ENCODE peak calls at places on chromosomes 11 and 22, in nine cellular contexts. L, K, R, Y, A, W, S, D and P are unnamed samples.

GRCh38 chr22:22099833-22100812 is 117.5 kb upstream of the TOP3B start:
- DNase-seq in L (no peak), K (no peak), R (no peak), Y (no peak), A (no peak), W (peak), S (peak), D (no peak), P (peak)

GRCh38 chr11:43021466-43021865 is 290.3 kb upstream of the API5 start:
- DNase-seq in L (no peak), K (no peak), R (no peak), Y (no peak), A (no peak), W (no peak), S (no peak), D (no peak), P (no peak)

GRCh38 chr11:85414175-85414574 is 213.0 kb downstream of the DLG2 start:
- DNase-seq in L (no peak), K (no peak), R (no peak), Y (no peak), A (no peak), W (no peak), S (no peak), D (no peak), P (no peak)

GRCh38 chr11:69841859-69842698 is 22.9 kb upstream of the FGF3 start:
- DNase-seq in L (no peak), K (peak), R (no peak), Y (no peak), A (no peak), W (peak), S (peak), D (no peak), P (no peak)

GRCh38 chr11:66509131-66509561 is 1.3 kb upstream of the BBS1 start:
- DNase-seq in L (no peak), K (no peak), R (no peak), Y (no peak), A (no peak), W (no peak), S (no peak), D (no peak), P (no peak)

GRCh38 chr22:46942816-46943783 is 180.7 kb downstream of the TBC1D22A start:
- DNase-seq in L (peak), K (no peak), R (no peak), Y (no peak), A (no peak), W (no peak), S (no peak), D (no peak), P (no peak)

GRCh38 chr11:73538381-73538872 is 59.5 kb downstream of the FAM168A start:
- DNase-seq in L (no peak), K (no peak), R (no peak), Y (no peak), A (no peak), W (no peak), S (no peak), D (no peak), P (no peak)

GRCh38 chr11:61152816-61153592 is 8.2 kb downstream of the VPS37C start:
- DNase-seq in L (no peak), K (no peak), R (no peak), Y (no peak), A (no peak), W (peak), S (no peak), D (no peak), P (peak)

GRCh38 chr11:132817387-132817786 is 714.9 kb downstream of the OPCML start:
- DNase-seq in L (no peak), K (no peak), R (no peak), Y (no peak), A (no peak), W (no peak), S (no peak), D (no peak), P (no peak)

GRCh38 chr22:43018615-43019014 is 3.7 kb upstream of the PACSIN2 start:
- DNase-seq in L (no peak), K (no peak), R (no peak), Y (no peak), A (no peak), W (no peak), S (no peak), D (no peak), P (no peak)

GRCh38 chr11:60493454-60493853 is 876 bp downstream of the MS4A12 start:
- DNase-seq in L (no peak), K (no peak), R (no peak), Y (no peak), A (no peak), W (no peak), S (no peak), D (no peak), P (no peak)

GRCh38 chr22:50186789-50187523 is 1.2 kb downstream of the TRABD start:
- DNase-seq in L (no peak), K (no peak), R (no peak), Y (peak), A (peak), W (peak), S (no peak), D (no peak), P (no peak)

GRCh38 chr22:27139935-27140493 is 482.6 kb downstream of the MIAT start:
- DNase-seq in L (no peak), K (no peak), R (no peak), Y (peak), A (peak), W (peak), S (no peak), D (peak), P (peak)

GRCh38 chr11:84564180-84564866 is 1062.8 kb downstream of the DLG2 start:
- DNase-seq in L (no peak), K (no peak), R (peak), Y (peak), A (no peak), W (peak), S (peak), D (peak), P (peak)

GRCh38 chr22:17410576-17410975 is 41.3 kb downstream of the CECR2 start:
- DNase-seq in L (no peak), K (no peak), R (no peak), Y (no peak), A (no peak), W (peak), S (no peak), D (no peak), P (no peak)

GRCh38 chr22:42022162-42022847 is 23.7 kb downstream of the WBP2NL start:
- DNase-seq in L (no peak), K (no peak), R (no peak), Y (no peak), A (no peak), W (no peak), S (no peak), D (no peak), P (peak)

GRCh38 chr11:12674571-12674935 is 332 bp downstream of the TEAD1 start:
- DNase-seq in L (peak), K (no peak), R (no peak), Y (no peak), A (no peak), W (peak), S (no peak), D (no peak), P (no peak)

GRCh38 chr11:96827164-96827563 is 437.4 kb downstream of the JRKL start:
- DNase-seq in L (no peak), K (no peak), R (no peak), Y (no peak), A (no peak), W (peak), S (no peak), D (no peak), P (peak)
- TF ChIP-seq CTCF in L (no peak), K (no peak), R (no peak), Y (no peak), A (no peak), W (no peak), S (no peak), D (no peak), P (no peak)

GRCh38 chr11:131582021-131582531 is 211.7 kb downstream of the NTM start:
- DNase-seq in L (no peak), K (no peak), R (no peak), Y (no peak), A (no peak), W (no peak), S (no peak), D (no peak), P (no peak)
- H3K4me3 ChIP-seq in L (no peak), K (no peak), R (no peak), Y (no peak), A (no peak), W (no peak), S (no peak), D (no peak), P (no peak)

GRCh38 chr11:46367916-46368267 is 13.6 kb upstream of the MDK start:
- DNase-seq in L (no peak), K (no peak), R (no peak), Y (no peak), A (no peak), W (no peak), S (no peak), D (no peak), P (no peak)
- TF ChIP-seq CTCF in L (no peak), K (no peak), R (no peak), Y (no peak), A (no peak), W (no peak), S (no peak), D (peak), P (no peak)

GRCh38 chr11:118142809-118143208 is 9.8 kb downstream of the SCN4B start:
- DNase-seq in L (no peak), K (no peak), R (no peak), Y (no peak), A (no peak), W (no peak), S (no peak), D (no peak), P (peak)
- H3K4me3 ChIP-seq in L (no peak), K (no peak), R (no peak), Y (no peak), A (no peak), W (no peak), S (no peak), D (no peak), P (no peak)

GRCh38 chr11:120210651-120211521 is at the start of gene OAF:
- DNase-seq in L (peak), K (peak), R (peak), Y (peak), A (peak), W (peak), S (peak), D (peak), P (peak)
- TF ChIP-seq CTCF in L (no peak), K (no peak), R (no peak), Y (no peak), A (peak), W (no peak), S (peak), D (peak), P (peak)

DNA sequence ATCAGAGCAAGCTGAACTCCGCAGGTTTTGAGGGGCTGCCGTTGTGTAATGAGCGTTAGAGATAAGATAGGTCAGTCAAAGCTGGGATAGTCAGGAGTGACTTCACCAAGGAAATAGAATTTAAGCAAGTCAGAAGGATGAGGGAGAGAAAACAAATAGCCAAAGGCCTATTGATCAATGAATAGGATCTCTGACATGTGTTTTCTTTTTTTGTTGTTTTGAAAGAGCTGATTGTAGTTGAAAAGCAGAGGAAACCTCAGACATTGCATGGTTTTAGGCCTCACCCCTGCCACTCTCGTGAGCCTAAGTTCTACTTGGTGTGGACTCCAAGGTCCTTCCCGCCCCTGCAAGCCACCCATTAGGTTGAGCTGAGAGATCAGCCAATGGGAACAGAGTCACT is 3.2 kb downstream of the EIF3L start:
- DNase-seq in L (no peak), K (no peak), R (no peak), Y (no peak), A (no peak), W (no peak), S (no peak), D (no peak), P (no peak)
- H3K4me3 ChIP-seq in L (no peak), K (no peak), R (no peak), Y (no peak), A (no peak), W (no peak), S (no peak), D (no peak), P (no peak)

GRCh38 chr22:32106930-32107329 is 52.2 kb downstream of the C22orf42 start:
- DNase-seq in L (no peak), K (no peak), R (no peak), Y (no peak), A (no peak), W (peak), S (no peak), D (no peak), P (peak)

GRCh38 chr22:32100711-32101110 is 57.6 kb downstream of the SLC5A1 start:
- DNase-seq in L (no peak), K (no peak), R (no peak), Y (no peak), A (no peak), W (no peak), S (no peak), D (no peak), P (no peak)

DNA sequence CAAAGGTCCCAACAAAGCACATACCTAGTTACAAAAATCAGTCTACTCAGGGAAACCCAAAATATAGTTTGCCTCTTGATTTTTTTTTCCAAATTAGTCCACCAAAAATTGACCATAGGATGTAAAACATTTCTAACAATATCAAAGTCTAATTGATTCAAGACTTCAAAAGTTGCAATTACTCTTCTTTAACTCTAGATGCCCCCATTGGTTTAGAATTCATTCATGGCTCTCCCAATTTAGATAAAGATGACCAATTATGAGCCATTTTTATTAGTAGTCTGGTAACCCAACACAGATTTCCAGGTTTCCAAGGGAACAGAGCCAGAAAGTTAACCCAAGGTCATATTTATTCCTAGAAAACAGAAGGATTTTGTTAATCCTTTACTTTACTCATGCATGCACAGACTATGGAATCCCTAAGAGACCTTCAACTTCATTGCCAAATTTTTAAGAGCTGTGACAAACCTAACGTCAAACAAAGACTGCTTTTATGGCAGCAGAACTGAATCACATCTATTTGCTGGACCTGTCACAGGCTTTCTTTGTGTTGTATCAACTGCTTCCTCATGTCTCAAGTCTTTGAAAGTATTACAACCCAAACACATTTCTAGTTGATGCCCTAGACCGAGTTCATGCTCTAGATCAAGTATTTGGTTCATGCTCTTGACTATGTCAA is 55.3 kb downstream of the C22orf42 start:
- DNase-seq in L (no peak), K (no peak), R (no peak), Y (no peak), A (no peak), W (peak), S (peak), D (no peak), P (peak)
- TF ChIP-seq CTCF in L (no peak), K (peak), R (no peak), Y (no peak), A (no peak), W (peak), S (peak), D (peak), P (peak)

GRCh38 chr22:23762866-23763578 is at the start of gene C22orf15:
- DNase-seq in L (no peak), K (peak), R (no peak), Y (no peak), A (no peak), W (peak), S (no peak), D (no peak), P (no peak)

GRCh38 chr22:23767303-23767672 is 484 bp downstream of the CHCHD10 start:
- DNase-seq in L (no peak), K (no peak), R (no peak), Y (no peak), A (no peak), W (no peak), S (no peak), D (no peak), P (no peak)

GRCh38 chr22:23767673-23768548 is at the start of gene CHCHD10:
- DNase-seq in L (peak), K (peak), R (no peak), Y (peak), A (peak), W (peak), S (peak), D (peak), P (peak)

GRCh38 chr22:23763579-23764331 is 965 bp downstream of the C22orf15 start:
- DNase-seq in L (no peak), K (peak), R (no peak), Y (no peak), A (no peak), W (no peak), S (no peak), D (no peak), P (no peak)

GRCh38 chr22:23764931-23765881 is 2.4 kb downstream of the C22orf15 start:
- DNase-seq in L (no peak), K (no peak), R (no peak), Y (no peak), A (no peak), W (no peak), S (no peak), D (no peak), P (no peak)
- H3K4me3 ChIP-seq in L (peak), K (no peak), R (no peak), Y (no peak), A (no peak), W (no peak), S (no peak), D (no peak), P (no peak)

GRCh38 chr11:95972055-95972454 is 48.1 kb upstream of the MTMR2 start:
- DNase-seq in L (no peak), K (no peak), R (no peak), Y (no peak), A (no peak), W (no peak), S (no peak), D (no peak), P (no peak)

DNA sequence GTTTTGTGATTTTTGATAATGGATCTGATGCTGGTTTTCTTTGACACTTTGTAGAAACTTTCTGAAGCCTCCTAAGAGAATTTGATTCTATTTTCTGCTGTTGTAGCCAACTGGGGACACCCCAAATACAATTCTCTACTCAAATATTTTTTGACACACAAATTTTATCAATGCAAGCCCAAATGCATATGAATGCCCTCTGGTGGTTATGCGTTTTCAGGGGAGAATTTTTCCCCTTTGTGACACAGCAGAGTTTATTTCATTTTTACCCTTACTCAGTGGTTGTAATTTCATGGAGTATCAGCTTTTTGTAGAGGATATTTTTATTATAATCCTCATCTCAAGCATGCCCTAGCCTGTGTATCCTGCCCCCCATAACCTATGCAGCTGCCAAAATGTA is 44.7 kb upstream of the MTMR2 start:
- DNase-seq in L (no peak), K (no peak), R (no peak), Y (no peak), A (no peak), W (peak), S (no peak), D (no peak), P (no peak)
- TF ChIP-seq CTCF in L (no peak), K (no peak), R (peak), Y (no peak), A (no peak), W (peak), S (peak), D (no peak), P (no peak)